ENCODE peak calls at places on chromosomes 12 and 14, in six cellular contexts. One of them, this sample, is unnamed.

GRCh38 chr14:78606111-78606510 is 435.9 kb downstream of the NRXN3 start:
- DNase-seq in stomach: no peak
- DNase-seq in body of pancreas: no peak
- DNase-seq in HuH-7.5: no peak
- DNase-seq in GDM1: no peak
- DNase-seq in fibroblast of pulmonary artery: peak; percentile 53
- DNase-seq in this sample: no peak

GRCh38 chr12:2458113-2458414 is 336.7 kb upstream of the FKBP4 start:
- DNase-seq in HuH-7.5: no peak
- DNase-seq in body of pancreas: no peak
- DNase-seq in stomach: no peak
- DNase-seq in GDM1: no peak
- DNase-seq in fibroblast of pulmonary artery: no peak
- DNase-seq in this sample: no peak

GRCh38 chr12:25382311-25383106 is 131.8 kb upstream of the KRAS start:
- DNase-seq in GDM1: no peak
- DNase-seq in HuH-7.5: no peak
- DNase-seq in stomach: no peak
- DNase-seq in body of pancreas: no peak
- DNase-seq in fibroblast of pulmonary artery: no peak
- DNase-seq in this sample: peak; percentile 67

GRCh38 chr12:121325922-121326396 is 26.3 kb downstream of the ANAPC5 start:
- DNase-seq in GDM1: no peak
- DNase-seq in stomach: no peak
- DNase-seq in fibroblast of pulmonary artery: no peak
- DNase-seq in body of pancreas: peak; percentile 47
- DNase-seq in HuH-7.5: no peak
- DNase-seq in this sample: no peak

GRCh38 chr14:88612981-88613380 is 50.1 kb downstream of the ZC3H14 start:
- DNase-seq in GDM1: no peak
- DNase-seq in stomach: no peak
- DNase-seq in body of pancreas: no peak
- DNase-seq in fibroblast of pulmonary artery: no peak
- DNase-seq in HuH-7.5: no peak
- DNase-seq in this sample: no peak

GRCh38 chr12:23472329-23472971 is 477.0 kb downstream of the SOX5 start:
- DNase-seq in GDM1: no peak
- DNase-seq in fibroblast of pulmonary artery: no peak
- DNase-seq in HuH-7.5: no peak
- DNase-seq in body of pancreas: no peak
- DNase-seq in stomach: no peak
- DNase-seq in this sample: no peak

GRCh38 chr14:101808020-101808641 is 46.6 kb downstream of the PPP2R5C start:
- DNase-seq in fibroblast of pulmonary artery: no peak
- DNase-seq in body of pancreas: peak; percentile 58
- DNase-seq in HuH-7.5: no peak
- DNase-seq in stomach: no peak
- DNase-seq in GDM1: no peak
- DNase-seq in this sample: no peak

GRCh38 chr14:93184391-93185332 is at the start of the genes LYSET and MOAP1:
- DNase-seq in stomach: peak; percentile 89
- DNase-seq in GDM1: peak; percentile 83
- DNase-seq in body of pancreas: peak; percentile 88
- DNase-seq in fibroblast of pulmonary artery: peak; percentile 82
- DNase-seq in HuH-7.5: peak; percentile 69
- DNase-seq in this sample: peak; percentile 92

GRCh38 chr14:23396126-23396525 is 11.9 kb downstream of the MYH6 start:
- DNase-seq in body of pancreas: no peak
- DNase-seq in GDM1: no peak
- DNase-seq in fibroblast of pulmonary artery: no peak
- DNase-seq in HuH-7.5: no peak
- DNase-seq in stomach: no peak
- DNase-seq in this sample: no peak

GRCh38 chr12:23731493-23731892 is 218.0 kb downstream of the SOX5 start:
- DNase-seq in body of pancreas: no peak
- DNase-seq in HuH-7.5: no peak
- DNase-seq in stomach: no peak
- DNase-seq in fibroblast of pulmonary artery: no peak
- DNase-seq in GDM1: no peak
- DNase-seq in this sample: no peak

GRCh38 chr14:92513966-92514843 is 624 bp downstream of the RIN3 start:
- DNase-seq in stomach: no peak
- DNase-seq in HuH-7.5: peak; percentile 47
- DNase-seq in fibroblast of pulmonary artery: peak; percentile 29
- DNase-seq in body of pancreas: no peak
- DNase-seq in GDM1: no peak
- DNase-seq in this sample: peak; percentile 67

GRCh38 chr14:95651028-95651427 is 35.2 kb upstream of the TCL1B start:
- DNase-seq in stomach: no peak
- DNase-seq in GDM1: no peak
- DNase-seq in body of pancreas: no peak
- DNase-seq in HuH-7.5: no peak
- DNase-seq in fibroblast of pulmonary artery: no peak
- DNase-seq in this sample: no peak

GRCh38 chr12:104756901-104757300 is 201.2 kb downstream of the SLC41A2 start:
- DNase-seq in HuH-7.5: no peak
- DNase-seq in body of pancreas: no peak
- DNase-seq in stomach: no peak
- DNase-seq in GDM1: no peak
- DNase-seq in fibroblast of pulmonary artery: no peak
- DNase-seq in this sample: no peak

GRCh38 chr14:31785574-31785973 is 224.4 kb downstream of the NUBPL start:
- DNase-seq in fibroblast of pulmonary artery: no peak
- DNase-seq in GDM1: no peak
- DNase-seq in HuH-7.5: no peak
- DNase-seq in body of pancreas: no peak
- DNase-seq in stomach: no peak
- DNase-seq in this sample: no peak

GRCh38 chr14:57822081-57822480 is 43.8 kb downstream of the SLC35F4 start:
- DNase-seq in body of pancreas: no peak
- DNase-seq in fibroblast of pulmonary artery: no peak
- DNase-seq in stomach: no peak
- DNase-seq in GDM1: no peak
- DNase-seq in HuH-7.5: no peak
- DNase-seq in this sample: no peak